ENCODE peak calls at places on chromosomes 11 and 22, in eight cellular contexts. R is left ventricle myocardium inferior, F is PC-3, V is esophagus muscularis mucosa, I is uterus, Q is AG04450, T is NB4, B is adrenal gland. K is an unnamed sample.

GRCh38 chr11:134469627-134470026 is 57.6 kb upstream of the B3GAT1 start:
- DNase-seq in R (no peak), I (no peak), V (no peak), T (peak), F (peak), B (no peak), Q (no peak), K (no peak)

GRCh38 chr11:61153593-61154090 is 7.6 kb downstream of the VPS37C start:
- DNase-seq in B (no peak), F (no peak), V (no peak), T (no peak), Q (no peak), R (no peak), I (no peak), K (peak)

GRCh38 chr11:92627615-92628201 is 341.7 kb upstream of the MTNR1B start:
- DNase-seq in Q (no peak), I (no peak), R (no peak), V (no peak), B (no peak), T (peak), F (peak), K (no peak)

GRCh38 chr22:46741974-46742519 is 4.0 kb upstream of the CERK start:
- DNase-seq in I (no peak), F (no peak), R (no peak), T (no peak), V (no peak), B (no peak), Q (no peak), K (no peak)

GRCh38 chr11:119560291-119560690 is 137.3 kb upstream of the THY1 start:
- DNase-seq in F (no peak), V (no peak), R (no peak), B (no peak), Q (no peak), I (no peak), T (no peak), K (no peak)

GRCh38 chr11:64538501-64538951 is 52.5 kb upstream of the SLC22A12 start:
- DNase-seq in B (no peak), F (no peak), I (no peak), V (no peak), Q (no peak), R (no peak), T (peak), K (no peak)

GRCh38 chr11:48900131-48900800 is 83.4 kb downstream of the TRIM51G start:
- DNase-seq in F (no peak), B (no peak), R (peak), Q (no peak), V (no peak), T (no peak), I (no peak), K (no peak)

GRCh38 chr11:70360211-70360610 is 38.1 kb upstream of the CTTN start:
- DNase-seq in F (no peak), T (no peak), B (no peak), V (no peak), Q (no peak), I (peak), R (no peak), K (no peak)

GRCh38 chr11:126101241-126101929 is 38.7 kb upstream of the CDON start:
- DNase-seq in Q (no peak), I (no peak), V (no peak), B (peak), T (no peak), R (no peak), F (no peak), K (no peak)

GRCh38 chr11:80593981-80594380 is 1153.2 kb upstream of the TENM4 start:
- DNase-seq in V (no peak), T (peak), Q (no peak), I (no peak), R (no peak), B (no peak), F (peak), K (peak)

GRCh38 chr11:1205121-1205986 is 17.5 kb upstream of the MUC5B start:
- DNase-seq in T (peak), I (peak), B (no peak), V (no peak), R (peak), Q (no peak), F (no peak), K (no peak)

GRCh38 chr11:23490557-23491235 is 630.4 kb upstream of the CCDC179 start:
- DNase-seq in B (no peak), I (no peak), R (no peak), T (no peak), F (peak), V (no peak), Q (no peak), K (no peak)

GRCh38 chr22:44710474-44711235 is 8.7 kb downstream of the PRR5 start:
- DNase-seq in R (no peak), I (no peak), Q (no peak), F (no peak), V (no peak), B (no peak), T (no peak), K (no peak)

GRCh38 chr11:121471167-121471566 is 18.4 kb upstream of the SORL1-AS1 start:
- DNase-seq in R (no peak), I (no peak), F (no peak), V (no peak), Q (no peak), B (no peak), T (no peak), K (no peak)

GRCh38 chr11:63501236-63501635 is 4.6 kb upstream of the LGALS12 start:
- DNase-seq in F (no peak), T (no peak), I (no peak), Q (no peak), V (no peak), R (no peak), B (no peak), K (no peak)

GRCh38 chr11:87092159-87092558 is 54.4 kb downstream of the TMEM135 start:
- DNase-seq in Q (no peak), V (no peak), T (no peak), B (no peak), I (no peak), R (no peak), F (no peak), K (peak)

GRCh38 chr22:33476716-33477115 is 418.5 kb upstream of the SYN3 start:
- DNase-seq in I (no peak), T (peak), B (peak), Q (no peak), V (no peak), R (no peak), F (peak), K (no peak)

DNA sequence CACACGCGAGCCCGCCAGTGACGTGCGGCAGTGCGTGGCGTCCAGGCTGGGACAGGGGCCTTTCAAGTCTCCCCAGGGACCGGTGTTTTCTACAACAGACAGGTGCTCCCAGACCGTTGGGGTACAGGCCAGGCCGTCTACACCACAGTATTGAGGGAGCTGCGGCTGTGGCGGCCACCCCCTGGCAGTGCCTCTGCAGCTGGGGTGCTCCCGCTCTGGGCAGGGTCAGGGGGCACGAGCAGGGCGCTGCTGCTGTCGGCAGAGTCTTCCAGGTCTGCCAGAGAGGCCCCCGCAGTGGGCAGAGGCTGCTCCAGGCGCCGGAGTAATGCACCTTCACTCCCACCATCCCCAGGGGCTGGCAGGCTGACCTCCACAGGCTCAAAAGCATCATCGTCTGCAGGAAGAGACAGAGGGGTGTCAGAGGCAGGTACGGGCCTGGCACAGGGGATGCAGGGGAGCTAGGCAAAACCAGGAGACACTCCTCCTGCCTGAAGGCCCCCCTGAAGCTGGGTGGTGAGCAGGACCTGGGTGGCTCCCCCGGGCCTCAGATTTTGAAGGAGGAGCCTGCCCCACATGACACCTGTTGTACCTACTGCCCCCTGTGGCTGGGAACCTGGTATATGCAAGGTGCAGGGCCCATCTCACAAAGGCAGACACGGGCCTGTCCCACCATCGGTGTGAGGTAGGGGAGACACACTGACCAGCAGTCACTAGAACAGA is 83.3 kb downstream of the DGCR2 start:
- DNase-seq in T (no peak), V (no peak), R (no peak), B (no peak), Q (no peak), F (no peak), I (no peak), K (no peak)
- TF ChIP-seq CTCF in T (no peak), V (no peak), R (no peak), B (no peak), Q (no peak), F (no peak), I (no peak), K (no peak)

DNA sequence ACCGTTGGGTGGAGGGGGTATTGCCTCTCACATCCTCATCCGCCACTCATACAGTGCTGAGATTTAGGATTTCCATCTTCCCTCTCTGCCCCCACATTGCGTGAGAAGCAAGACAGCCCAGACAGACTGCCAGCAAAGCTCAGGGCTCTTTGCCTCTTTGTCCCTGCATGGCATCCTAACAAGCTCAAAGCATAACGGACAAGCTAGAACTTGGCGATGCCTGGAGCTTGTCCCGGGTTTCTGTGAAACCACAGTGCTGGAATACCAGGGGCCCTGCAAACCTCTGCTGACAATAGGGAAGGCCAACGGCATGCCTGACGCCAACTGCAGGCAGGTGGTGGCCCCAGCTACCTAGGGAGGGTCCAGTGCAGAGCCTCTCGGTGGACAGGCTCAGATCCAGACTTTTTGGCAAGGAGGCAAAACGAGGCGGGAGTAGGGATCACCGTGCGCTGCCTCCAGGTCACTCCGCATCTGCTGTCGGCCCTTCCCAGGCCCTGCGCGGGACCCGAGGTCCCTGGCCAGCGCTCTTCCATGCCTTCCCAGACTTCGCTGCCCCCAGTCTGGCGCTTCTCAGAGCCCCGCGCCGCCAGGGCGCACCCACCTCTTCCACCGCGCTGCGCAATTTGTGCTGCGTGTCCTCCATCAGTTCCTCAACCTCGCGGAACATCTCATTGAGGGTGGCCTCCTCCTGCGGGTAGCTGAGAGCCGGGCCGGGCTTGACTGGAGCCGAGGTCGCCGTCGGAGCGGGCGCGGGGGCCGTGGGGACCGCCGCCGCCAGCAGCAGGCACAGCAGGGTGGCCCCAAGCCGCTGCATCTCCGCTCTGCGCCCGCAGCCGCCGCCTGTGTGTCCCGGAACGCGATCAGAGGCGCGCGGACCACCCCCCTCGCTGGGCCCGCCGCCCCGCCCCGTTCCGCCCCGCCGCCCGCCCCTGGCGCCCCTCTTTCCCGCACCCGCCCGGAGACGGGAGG is at the start of gene DKK3:
- DNase-seq in F (no peak), V (no peak), Q (no peak), B (no peak), I (no peak), T (no peak), R (no peak), K (peak)
- H3K4me3 ChIP-seq in F (no peak), V (peak), Q (peak), B (peak), I (peak), T (no peak), R (peak), K (peak)

GRCh38 chr11:104661481-104661880 is 236.8 kb downstream of the CASP12 start:
- DNase-seq in I (no peak), F (no peak), T (peak), Q (no peak), B (no peak), R (no peak), V (no peak), K (no peak)

GRCh38 chr11:104658177-104658576 is 240.1 kb downstream of the CASP12 start:
- DNase-seq in B (no peak), F (no peak), T (no peak), R (no peak), I (no peak), Q (no peak), V (no peak), K (no peak)

GRCh38 chr11:104661901-104662300 is 236.4 kb downstream of the CASP12 start:
- DNase-seq in B (no peak), R (no peak), Q (no peak), V (no peak), I (no peak), F (no peak), T (no peak), K (no peak)

GRCh38 chr11:104665631-104666030 is 232.6 kb downstream of the CASP12 start:
- DNase-seq in T (peak), I (no peak), F (no peak), B (no peak), R (no peak), Q (peak), V (no peak), K (peak)

GRCh38 chr11:104663190-104664140 is 234.8 kb downstream of the CASP12 start:
- DNase-seq in Q (no peak), F (peak), V (no peak), B (no peak), T (no peak), I (no peak), R (no peak), K (peak)
- TF ChIP-seq CTCF in Q (no peak), F (no peak), V (no peak), B (no peak), T (no peak), I (no peak), R (no peak), K (no peak)

DNA sequence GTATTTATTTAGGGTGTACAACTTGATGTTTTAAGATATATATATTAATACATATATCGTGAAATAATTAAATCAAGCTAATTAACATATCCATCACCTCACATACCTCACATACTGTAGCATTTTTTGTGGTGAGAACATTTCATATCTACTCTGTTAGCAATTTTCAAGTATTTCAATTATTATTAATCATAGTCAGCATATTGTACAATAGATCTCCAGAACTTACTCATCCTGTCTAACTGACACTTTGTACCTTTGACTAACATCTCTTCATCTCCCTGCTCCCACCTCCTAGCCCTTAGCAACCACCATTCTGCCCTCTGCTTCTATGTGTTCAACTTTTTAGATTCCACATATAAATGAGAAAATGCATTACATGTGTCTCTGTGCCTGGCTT is 108.4 kb downstream of the BARX2 start:
- DNase-seq in B (no peak), T (no peak), I (no peak), F (no peak), R (no peak), Q (no peak), V (no peak), K (no peak)
- H3K4me3 ChIP-seq in B (no peak), T (no peak), I (no peak), F (no peak), R (no peak), Q (no peak), V (no peak), K (no peak)

DNA sequence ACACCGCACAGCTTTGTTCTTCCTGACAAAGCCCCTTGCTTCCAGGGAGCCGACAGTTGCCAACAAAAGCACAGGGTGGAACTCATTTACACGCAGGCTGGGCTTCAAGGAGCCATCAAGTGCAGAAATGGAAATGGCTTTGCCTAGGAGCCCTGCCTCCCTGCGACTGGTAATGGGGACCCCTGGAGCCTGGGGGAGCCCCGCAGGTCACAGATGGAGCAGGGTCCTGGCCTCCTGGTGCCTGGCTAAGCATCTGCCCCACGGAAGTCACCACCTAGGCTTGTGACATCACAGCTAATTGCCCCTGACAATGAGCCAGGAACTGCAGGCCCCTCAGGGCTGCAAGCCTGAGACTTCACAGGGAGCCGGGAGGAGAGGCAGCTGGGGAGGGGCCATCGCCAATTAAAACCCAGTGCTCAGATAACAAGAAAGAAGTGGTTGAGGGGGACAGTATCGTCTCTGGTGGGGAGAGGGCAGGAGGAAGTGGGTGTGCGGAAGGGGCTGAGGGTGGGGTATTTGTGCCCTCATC is 66.8 kb downstream of the NFAM1 start:
- DNase-seq in I (no peak), B (no peak), V (no peak), Q (no peak), R (no peak), T (no peak), F (no peak), K (no peak)
- TF ChIP-seq CTCF in I (no peak), B (no peak), V (no peak), Q (no peak), R (no peak), T (no peak), F (no peak), K (no peak)

GRCh38 chr11:105035262-105035620 is 297 bp upstream of the CASP1 start:
- DNase-seq in B (no peak), R (no peak), T (no peak), Q (no peak), F (no peak), V (no peak), I (no peak), K (no peak)
- H3K4me3 ChIP-seq in B (no peak), R (peak), T (peak), Q (peak), F (no peak), V (peak), I (peak), K (peak)

DNA sequence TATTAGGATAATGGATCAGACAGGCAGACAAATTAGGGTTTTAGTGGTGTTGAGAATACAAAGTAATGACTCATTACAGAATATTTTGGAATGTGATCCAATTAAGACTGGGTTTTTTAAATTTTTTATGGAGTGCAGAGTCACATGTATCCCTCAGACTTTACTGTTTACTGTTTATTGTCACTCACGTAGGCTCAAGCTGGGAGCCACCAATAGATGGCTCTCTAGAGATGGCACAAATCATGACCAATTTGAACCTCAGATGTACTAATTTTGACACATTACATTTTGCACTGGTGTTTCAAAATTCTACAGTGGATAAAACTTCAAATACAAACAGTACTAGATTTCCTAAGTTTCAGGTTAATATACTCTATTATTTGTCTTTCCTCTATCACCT is 53.6 kb upstream of the ANO3 start:
- DNase-seq in T (no peak), V (no peak), B (no peak), I (no peak), Q (no peak), R (no peak), F (no peak), K (no peak)
- TF ChIP-seq CTCF in T (no peak), V (no peak), B (no peak), I (no peak), Q (no peak), R (no peak), F (peak), K (no peak)

DNA sequence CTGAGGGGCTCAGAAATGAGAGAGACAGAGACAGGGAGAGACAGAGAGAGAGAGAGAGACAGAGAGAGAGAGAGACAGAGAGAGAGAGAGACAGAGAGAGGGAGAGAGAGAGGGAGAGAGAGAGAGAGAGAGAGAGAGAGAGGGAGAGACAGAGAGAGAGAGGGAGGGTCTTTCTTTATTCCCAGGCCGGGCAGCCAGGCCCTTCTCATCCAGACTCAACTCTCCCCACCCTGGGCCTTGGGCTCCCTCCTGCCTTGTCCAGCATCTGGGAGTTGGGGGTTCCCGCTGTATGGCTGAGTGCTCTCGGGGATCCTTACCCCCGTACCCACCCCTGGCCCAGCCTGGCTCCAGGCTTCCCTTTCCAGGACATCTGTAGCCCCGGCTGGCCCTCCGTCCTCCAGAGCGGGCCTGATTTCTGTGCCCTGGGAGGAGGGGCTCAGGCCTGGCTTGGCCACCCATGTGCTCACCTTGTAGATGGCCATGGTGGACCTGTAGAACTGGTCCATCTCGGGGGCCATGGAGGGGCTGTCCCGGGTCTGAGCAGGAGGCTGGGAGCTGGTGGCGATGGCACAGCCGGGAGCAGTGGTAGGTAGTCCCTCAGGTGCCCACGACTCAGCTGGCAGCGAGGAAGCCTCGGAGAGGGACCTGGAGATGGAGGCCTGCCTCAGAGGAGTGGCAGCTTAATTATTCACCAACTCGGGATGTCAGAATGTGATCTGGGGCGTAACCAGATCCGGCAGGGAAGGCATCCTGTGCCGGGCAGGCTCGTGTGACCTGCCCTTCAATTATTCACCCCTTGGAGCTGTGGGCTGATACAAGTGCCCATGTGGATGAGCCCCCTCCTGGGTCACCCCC is at the start of gene BAIAP2L2:
- DNase-seq in Q (no peak), V (no peak), T (no peak), R (no peak), B (no peak), I (no peak), F (peak), K (no peak)
- H3K4me3 ChIP-seq in Q (no peak), V (no peak), T (no peak), R (no peak), B (no peak), I (no peak), F (no peak), K (no peak)

K was measured in fibroblast of villous mesenchyme.